ENCODE peak calls at places on chromosomes 6 and 20, in seven cellular contexts. O is A549, F is sigmoid colon, J is stomach, T is HepG2, R is H1, D is tibial nerve. E is an unnamed sample.

GRCh38 chr6:13302751-13303667 is 25.3 kb downstream of the TBC1D7 start:
- DNase-seq in O (peak), F (peak), J (peak), T (peak), R (no peak), D (no peak), E (peak)

GRCh38 chr20:19071442-19071717 is 141.1 kb upstream of the SLC24A3 start:
- DNase-seq in O (no peak), F (no peak), J (no peak), T (no peak), R (no peak), D (no peak), E (no peak)

GRCh38 chr6:126069457-126069856 is 83.1 kb downstream of the TRMT11 start:
- DNase-seq in O (no peak), F (no peak), J (no peak), T (no peak), R (no peak), D (no peak), E (no peak)

GRCh38 chr6:158284340-158285210 is 27.7 kb upstream of the TULP4 start:
- DNase-seq in O (peak), F (no peak), J (no peak), T (no peak), R (no peak), D (no peak), E (peak)

GRCh38 chr6:21103626-21104224 is 489.8 kb upstream of the SOX4 start:
- DNase-seq in O (no peak), F (no peak), J (no peak), T (peak), R (no peak), D (no peak), E (no peak)

GRCh38 chr6:15090145-15090579 is 155.7 kb upstream of the JARID2 start:
- DNase-seq in O (no peak), F (no peak), J (no peak), T (no peak), R (no peak), D (no peak), E (no peak)

GRCh38 chr20:38973546-38974120 is 11.5 kb downstream of the DHX35 start:
- DNase-seq in O (no peak), F (peak), J (peak), T (no peak), R (no peak), D (no peak), E (peak)

GRCh38 chr6:53794073-53794719 is 609 bp upstream of the LRRC1 start:
- DNase-seq in O (peak), F (peak), J (peak), T (peak), R (no peak), D (peak), E (peak)

GRCh38 chr6:136959471-136959891 is 37.4 kb downstream of the SLC35D3 start:
- DNase-seq in O (no peak), F (no peak), J (peak), T (no peak), R (no peak), D (no peak), E (no peak)

GRCh38 chr6:137240168-137240567 is 21.0 kb upstream of the IFNGR1 start:
- DNase-seq in O (no peak), F (peak), J (no peak), T (peak), R (no peak), D (no peak), E (no peak)

GRCh38 chr6:33613794-33614166 is 7.3 kb upstream of the ITPR3 start:
- DNase-seq in O (no peak), F (peak), J (peak), T (no peak), R (no peak), D (no peak), E (no peak)

GRCh38 chr6:14638932-14639875 is 521.6 kb downstream of the CD83 start:
- DNase-seq in O (no peak), F (no peak), J (no peak), T (no peak), R (no peak), D (no peak), E (no peak)

GRCh38 chr6:79608334-79609224 is 22.6 kb upstream of the SH3BGRL2 start:
- DNase-seq in O (no peak), F (no peak), J (peak), T (peak), R (no peak), D (no peak), E (no peak)

GRCh38 chr20:59253325-59253724 is 47.1 kb upstream of the EDN3 start:
- DNase-seq in O (no peak), F (no peak), J (no peak), T (no peak), R (no peak), D (no peak), E (no peak)

GRCh38 chr20:47066484-47067270 is 172.0 kb downstream of the EYA2 start:
- DNase-seq in O (no peak), F (no peak), J (no peak), T (no peak), R (no peak), D (no peak), E (no peak)

GRCh38 chr6:133610271-133610840 is 278.6 kb upstream of the TCF21 start:
- DNase-seq in O (peak), F (no peak), J (no peak), T (no peak), R (no peak), D (no peak), E (no peak)

GRCh38 chr6:48765352-48765961 is 654.5 kb upstream of the PTCHD4 start:
- DNase-seq in O (no peak), F (no peak), J (peak), T (peak), R (peak), D (no peak), E (no peak)

GRCh38 chr6:20341564-20341963 is 60.1 kb upstream of the E2F3 start:
- DNase-seq in O (no peak), F (no peak), J (no peak), T (no peak), R (no peak), D (no peak), E (no peak)

GRCh38 chr20:46260480-46260879 is 47.8 kb downstream of the CDH22 start:
- DNase-seq in O (no peak), F (no peak), J (no peak), T (no peak), R (no peak), D (no peak), E (no peak)

GRCh38 chr20:10505320-10506226 is 70.5 kb downstream of the SLX4IP start:
- DNase-seq in O (no peak), F (peak), J (no peak), T (no peak), R (no peak), D (no peak), E (no peak)

GRCh38 chr6:3455490-3456394 is 1.1 kb downstream of the SLC22A23 start:
- DNase-seq in O (no peak), F (peak), J (peak), T (peak), R (no peak), D (no peak), E (peak)

GRCh38 chr20:12201289-12201991 is 283.7 kb downstream of the BTBD3 start:
- DNase-seq in O (no peak), F (no peak), J (no peak), T (no peak), R (no peak), D (no peak), E (no peak)

GRCh38 chr6:36544228-36544627 is 3.1 kb downstream of the STK38 start:
- DNase-seq in O (no peak), F (no peak), J (no peak), T (no peak), R (no peak), D (no peak), E (no peak)

GRCh38 chr6:53734473-53735299 is 60.1 kb upstream of the LRRC1 start:
- DNase-seq in O (peak), F (no peak), J (peak), T (peak), R (peak), D (no peak), E (no peak)

GRCh38 chr6:141965016-141965545 is 167.6 kb upstream of the GJE1 start:
- DNase-seq in O (no peak), F (no peak), J (no peak), T (no peak), R (no peak), D (no peak), E (no peak)

GRCh38 chr20:10793741-10794140 is 119.9 kb upstream of the JAG1 start:
- DNase-seq in O (no peak), F (no peak), J (no peak), T (no peak), R (no peak), D (no peak), E (no peak)

GRCh38 chr6:35392111-35392702 is 49.8 kb downstream of the PPARD start:
- DNase-seq in O (no peak), F (no peak), J (peak), T (peak), R (no peak), D (no peak), E (peak)

GRCh38 chr20:53336892-53337291 is 256.7 kb downstream of the ZNF217 start:
- DNase-seq in O (no peak), F (no peak), J (no peak), T (no peak), R (no peak), D (no peak), E (no peak)

GRCh38 chr6:84137051-84137375 is 90.4 kb downstream of the CEP162 start:
- DNase-seq in O (no peak), F (no peak), J (no peak), T (no peak), R (no peak), D (no peak), E (no peak)

GRCh38 chr6:170044836-170045562 is 245.9 kb downstream of the DLL1 start:
- DNase-seq in O (no peak), F (peak), J (no peak), T (no peak), R (no peak), D (no peak), E (no peak)

GRCh38 chr20:57108742-57109141 is 157.7 kb downstream of the BMP7 start:
- DNase-seq in O (no peak), F (no peak), J (no peak), T (no peak), R (no peak), D (no peak), E (no peak)

GRCh38 chr6:19478992-19479391 is 358.2 kb upstream of the ID4 start:
- DNase-seq in O (no peak), F (no peak), J (no peak), T (no peak), R (no peak), D (no peak), E (no peak)

DNA sequence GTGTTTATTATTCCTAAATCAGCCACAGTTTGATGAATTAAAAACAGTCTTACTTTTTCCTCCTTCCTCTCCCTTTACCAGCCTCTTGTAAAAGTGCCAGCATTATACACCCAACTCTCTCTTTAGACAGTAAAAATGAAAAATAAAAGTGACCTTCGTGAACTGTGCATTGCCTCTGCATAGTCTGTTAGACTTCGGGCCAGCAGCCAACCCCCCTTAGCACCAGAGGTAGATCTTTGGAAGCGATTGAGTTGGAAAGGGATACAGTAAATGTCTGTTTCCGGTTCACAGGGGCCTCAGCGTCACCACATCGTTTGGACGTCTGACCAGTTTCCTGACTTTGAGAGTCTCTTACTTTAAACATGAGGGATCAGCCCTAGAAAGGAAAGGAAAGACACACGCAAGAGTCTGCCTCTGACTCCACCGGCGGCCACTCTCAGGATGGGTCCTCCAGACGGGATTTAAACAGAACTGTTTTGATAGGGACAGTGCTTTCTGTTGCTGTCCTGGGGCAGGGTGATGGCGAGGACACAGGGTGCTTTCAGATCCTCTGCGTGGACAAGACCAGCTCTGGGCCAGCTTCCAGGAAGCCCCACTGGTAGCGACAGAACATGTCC is 206.6 kb upstream of the PREP start:
- DNase-seq in O (peak), F (peak), J (no peak), T (no peak), R (no peak), D (no peak), E (peak)
- TF ChIP-seq EP300 in O (peak), F (no peak), J (no peak), T (no peak), R (no peak), D (no peak), E (no peak)

GRCh38 chr20:50434321-50434652 is 75.9 kb upstream of the PTPN1 start:
- DNase-seq in O (no peak), F (no peak), J (no peak), T (no peak), R (no peak), D (no peak), E (no peak)
- TF ChIP-seq EP300 in O (no peak), F (no peak), J (no peak), T (no peak), R (no peak), D (no peak), E (no peak)

GRCh38 chr6:147222160-147222838 is 18.1 kb downstream of the STXBP5 start:
- DNase-seq in O (no peak), F (no peak), J (no peak), T (peak), R (no peak), D (no peak), E (no peak)
- TF ChIP-seq EP300 in O (no peak), F (no peak), J (no peak), T (no peak), R (no peak), D (no peak), E (no peak)

DNA sequence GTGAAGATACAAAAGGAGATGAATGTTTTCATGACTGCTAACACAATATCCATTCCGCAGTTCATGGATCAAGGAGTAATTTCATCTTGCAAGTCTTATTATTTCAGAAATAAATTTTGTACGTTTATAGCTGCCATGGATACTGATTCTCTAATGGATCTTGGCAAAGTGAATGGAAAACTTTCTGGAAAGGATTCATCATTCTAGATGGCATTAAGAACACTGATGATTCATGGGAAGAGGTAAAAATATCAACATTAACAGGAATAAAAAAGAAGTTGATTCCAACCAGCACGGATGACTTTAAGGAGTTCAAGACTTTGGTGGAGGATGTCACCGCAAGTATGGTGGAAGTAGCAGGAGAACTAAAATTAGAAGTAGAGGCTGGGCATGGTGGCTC is 2.8 kb downstream of the HUS1B start:
- DNase-seq in O (no peak), F (no peak), J (no peak), T (no peak), R (no peak), D (no peak), E (no peak)
- TF ChIP-seq EP300 in O (no peak), F (no peak), J (no peak), T (no peak), R (no peak), D (no peak), E (no peak)

E was measured in ovary.